ENCODE peak calls at places on chromosome 6, in four cellular contexts. E is stomach, O is HCT116, A is spleen. S is an unnamed sample.
A peak's percentile ranks its signal among the peaks of the same experiment; 100 is the strongest.

GRCh38 chr6:51618563-51618962 is 468.9 kb downstream of the PKHD1 start:
- DNase-seq in E (no peak), A (no peak), O (no peak), S (no peak)

GRCh38 chr6:44932651-44933091 is 395.5 kb upstream of the RUNX2 start:
- DNase-seq in O (no peak), A (no peak), E (no peak), S (no peak)

GRCh38 chr6:71486466-71486865 is 197.9 kb downstream of the OGFRL1 start:
- DNase-seq in O (no peak), A (no peak), E (no peak), S (no peak)

GRCh38 chr6:56890683-56891429 is 64.1 kb upstream of the BEND6 start:
- DNase-seq in A (no peak), O (no peak), E (no peak), S (no peak)

GRCh38 chr6:170221052-170221752 is 69.7 kb downstream of the DLL1 start:
- DNase-seq in O (no peak), E (peak; percentile 10), A (peak; percentile 50), S (no peak)

GRCh38 chr6:73504160-73504559 is 16.7 kb downstream of the EEF1A1 start:
- DNase-seq in E (no peak), O (no peak), A (no peak), S (no peak)

GRCh38 chr6:42179956-42180335 is 6.8 kb downstream of the GUCA1A start:
- DNase-seq in A (no peak), O (no peak), E (no peak), S (no peak)

GRCh38 chr6:63731946-63732735 is 96.5 kb downstream of the PHF3 start:
- DNase-seq in A (no peak), E (no peak), O (no peak), S (no peak)

GRCh38 chr6:76770166-76770565 is 693.1 kb downstream of the HTR1B start:
- DNase-seq in O (no peak), A (no peak), E (no peak), S (no peak)

GRCh38 chr6:160122744-160123143 is 1.1 kb downstream of the SLC22A1 start:
- DNase-seq in O (no peak), E (no peak), A (peak; percentile 40), S (no peak)

GRCh38 chr6:6125495-6125894 is 118.8 kb upstream of the NRN1 start:
- DNase-seq in E (no peak), A (no peak), O (no peak), S (no peak)

GRCh38 chr6:13677878-13678254 is 33.8 kb downstream of the RANBP9 start:
- DNase-seq in E (no peak), A (no peak), O (no peak), S (no peak)

GRCh38 chr6:11241793-11242201 is 9.3 kb upstream of the NEDD9 start:
- DNase-seq in O (no peak), E (peak; percentile 87), A (peak; percentile 75), S (no peak)
- TF ChIP-seq CTCF in O (peak; percentile 76), E (peak; percentile 50), A (no peak), S (no peak)

DNA sequence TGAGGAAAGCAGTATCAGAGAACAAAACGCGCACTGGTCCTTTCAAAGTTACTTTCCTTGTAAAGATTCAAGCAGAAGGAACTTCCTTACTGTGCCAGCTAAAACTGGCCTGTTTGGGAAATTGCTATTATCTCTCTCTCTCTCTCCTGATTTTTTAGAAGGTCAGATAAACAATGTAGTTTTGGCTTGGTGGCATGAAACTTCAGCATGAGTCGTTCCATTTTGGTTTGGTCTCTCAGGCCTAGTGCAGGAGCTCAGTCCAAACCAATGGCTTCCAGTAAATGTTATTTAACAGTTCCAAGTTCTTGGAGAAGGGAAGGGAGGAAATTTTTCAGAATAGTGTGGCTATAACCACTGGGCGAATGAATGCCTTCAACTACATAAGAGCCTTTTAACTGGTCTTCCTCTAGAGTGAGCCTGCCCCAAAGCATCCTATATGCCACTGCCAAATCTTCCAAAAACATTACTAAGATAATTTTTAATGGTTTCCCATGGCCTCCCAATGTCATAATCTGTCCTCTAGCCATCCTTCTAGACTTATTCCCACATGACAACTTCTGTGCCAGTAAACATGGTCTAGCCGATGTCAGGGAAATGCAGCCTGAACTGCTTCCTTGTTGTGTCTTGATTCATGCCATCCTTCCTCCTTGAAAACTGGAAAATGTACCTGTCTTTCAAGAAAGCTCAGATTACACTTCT is 9.1 kb upstream of the SNX9 start:
- DNase-seq in E (no peak), O (no peak), A (no peak), S (no peak)
- TF ChIP-seq POLR2AphosphoS5 in E (peak; percentile 37), O (no peak), A (no peak), S (peak; percentile 47)

DNA sequence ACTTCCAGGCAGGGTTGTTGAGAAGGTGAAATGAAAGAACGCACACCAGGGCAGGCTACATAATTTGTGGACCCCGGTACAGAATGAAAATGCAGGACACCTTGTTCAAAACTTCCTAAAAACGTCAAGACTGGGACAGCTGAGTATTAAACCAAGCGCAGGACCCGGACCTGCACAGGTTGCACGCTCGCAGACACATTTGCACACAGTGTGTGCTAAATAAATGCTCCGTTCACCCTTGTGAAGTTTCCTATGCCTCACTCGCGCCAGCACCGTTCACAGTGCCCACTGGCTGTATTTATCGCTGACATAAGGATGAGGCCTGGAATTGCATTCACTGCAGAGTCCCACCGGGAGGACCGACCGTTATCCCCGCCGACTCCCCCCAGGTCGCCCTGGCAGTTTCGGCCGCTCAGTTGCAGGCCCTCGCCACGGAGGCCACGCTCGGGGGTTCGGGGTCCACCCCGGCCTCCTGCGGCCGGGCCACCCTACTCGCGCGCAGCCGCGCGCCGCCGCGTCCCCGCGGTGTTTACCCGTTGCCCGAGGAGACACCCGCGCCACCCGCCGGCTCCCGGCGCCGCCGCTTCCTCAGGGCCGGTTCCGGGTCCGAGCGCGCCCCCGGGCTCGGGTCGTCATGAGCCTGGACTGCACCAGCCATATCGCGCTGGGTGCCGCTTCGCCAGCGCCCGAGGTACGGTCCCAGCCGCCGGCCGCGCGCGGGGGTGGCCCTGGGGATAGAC is at the start of gene CCDC170:
- DNase-seq in O (no peak), E (peak; percentile 31), A (peak; percentile 87), S (no peak)
- TF ChIP-seq POLR2A in O (no peak), E (no peak), A (no peak), S (no peak)

GRCh38 chr6:25886066-25886465 is 12.0 kb upstream of the SLC17A3 start:
- DNase-seq in E (no peak), O (no peak), A (no peak), S (no peak)

GRCh38 chr6:25895773-25896172 is 21.7 kb upstream of the SLC17A3 start:
- DNase-seq in A (no peak), E (no peak), O (no peak), S (no peak)

GRCh38 chr6:25893778-25894177 is 19.7 kb upstream of the SLC17A3 start:
- DNase-seq in A (no peak), O (no peak), E (no peak), S (no peak)

GRCh38 chr6:25892877-25893276 is 18.8 kb upstream of the SLC17A3 start:
- DNase-seq in A (no peak), E (no peak), O (no peak), S (no peak)

GRCh38 chr6:25889877-25890853 is 16.1 kb upstream of the SLC17A3 start:
- DNase-seq in O (peak; percentile 27), A (no peak), E (no peak), S (no peak)
- TF ChIP-seq CTCF in O (peak; percentile 31), A (no peak), E (no peak), S (peak; percentile 30)

GRCh38 chr6:27178001-27178730 is 69.3 kb upstream of the PRSS16 start:
- DNase-seq in O (peak; percentile 22), A (no peak), E (peak; percentile 50), S (no peak)
- TF ChIP-seq POLR2AphosphoS5 in O (no peak), A (peak; percentile 63), E (peak; percentile 79), S (peak; percentile 17)

GRCh38 chr6:106830930-106831329 is 143.6 kb downstream of the CD24 start:
- DNase-seq in E (no peak), A (no peak), O (no peak), S (no peak)

GRCh38 chr6:106832766-106833510 is 141.6 kb downstream of the CD24 start:
- DNase-seq in A (no peak), E (no peak), O (no peak), S (no peak)

GRCh38 chr6:106827081-106827480 is 147.4 kb downstream of the CD24 start:
- DNase-seq in A (no peak), O (no peak), E (no peak), S (no peak)

GRCh38 chr6:106825156-106825555 is 149.4 kb downstream of the CD24 start:
- DNase-seq in E (no peak), A (no peak), O (no peak), S (no peak)

GRCh38 chr6:106829451-106829850 is 145.1 kb downstream of the CD24 start:
- DNase-seq in O (no peak), E (no peak), A (no peak), S (no peak)
- TF ChIP-seq POLR2A in O (no peak), E (no peak), A (no peak), S (no peak)

DNA sequence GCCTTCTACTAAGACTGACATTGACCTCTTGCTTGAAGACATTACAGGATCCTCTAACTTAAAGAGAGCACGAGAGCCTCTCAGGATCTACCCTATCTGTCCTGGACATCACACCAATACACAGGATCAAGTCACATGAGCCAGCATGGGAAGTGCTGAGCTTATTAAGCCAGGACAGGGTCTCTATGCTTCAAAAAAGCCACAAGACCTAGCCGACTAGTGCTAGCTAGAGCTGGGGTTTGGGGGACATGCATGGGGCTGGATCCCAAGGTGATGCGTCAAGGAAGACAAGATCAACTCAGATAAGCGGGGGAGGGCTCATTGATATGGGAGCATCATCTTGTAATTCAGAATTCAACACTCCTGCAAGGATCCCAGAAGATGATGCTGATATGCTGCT is 167.2 kb upstream of the TAB2 start:
- DNase-seq in A (no peak), E (no peak), O (no peak), S (peak; percentile 87)
- TF ChIP-seq CTCF in A (no peak), E (no peak), O (no peak), S (no peak)

DNA sequence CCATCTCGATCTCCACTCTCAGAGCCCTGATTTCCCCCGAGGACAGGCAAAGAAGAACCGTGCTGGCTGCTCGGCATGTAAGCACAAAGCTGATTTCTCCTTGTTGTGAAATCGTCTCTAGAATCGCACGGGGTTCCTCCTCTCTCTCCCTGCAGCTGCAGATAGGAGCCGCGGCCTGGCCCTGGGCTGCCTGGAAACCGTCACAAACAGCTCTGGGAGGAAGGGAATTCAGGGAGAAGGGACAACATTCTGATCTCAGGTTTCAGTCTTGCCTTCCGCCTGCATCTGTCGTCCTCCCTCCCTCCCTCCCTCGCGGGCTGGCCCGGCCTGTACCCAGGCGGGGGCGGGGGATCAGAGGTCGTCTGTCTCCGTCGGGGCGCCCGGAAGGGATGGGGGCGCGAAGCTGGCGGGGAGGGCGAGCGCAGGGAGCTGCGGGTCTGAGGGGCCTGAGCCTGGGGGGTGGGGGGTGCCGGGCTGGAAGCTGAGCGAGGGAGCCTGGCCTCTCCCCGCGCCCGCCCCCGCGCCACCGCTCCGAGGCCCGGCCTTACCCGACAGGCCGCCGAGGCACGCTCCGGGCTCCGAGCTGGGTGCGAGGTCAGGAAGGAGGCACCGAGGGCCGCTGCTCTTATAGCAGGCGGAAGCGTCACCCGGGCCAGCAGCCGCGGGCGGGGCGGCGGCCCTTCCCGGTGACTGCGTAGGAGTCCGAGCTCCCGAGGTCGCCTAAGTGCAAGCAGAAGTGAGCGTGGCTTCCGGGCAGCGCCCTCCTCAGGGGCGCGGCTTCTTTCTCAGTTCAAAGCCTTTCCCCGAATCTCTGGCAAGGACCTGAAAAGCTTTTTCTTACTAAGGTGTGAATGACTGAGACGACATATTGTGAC is at the start of gene SERPINB1:
- DNase-seq in O (peak; percentile 81), E (peak; percentile 94), A (peak; percentile 99), S (peak; percentile 97)
- TF ChIP-seq POLR2AphosphoS5 in O (peak; percentile 97), E (peak; percentile 96), A (peak; percentile 99), S (peak; percentile 83)